ENCODE peak calls at places on chromosome 5, in six cellular contexts. W, R, K, P, M and X are unnamed samples.

GRCh38 chr5:74241751-74242140 is 398.8 kb downstream of the ENC1 start:
- DNase-seq in P (no peak), W (no peak), M (no peak), R (no peak), K (peak), X (peak)

GRCh38 chr5:142829821-142830220 is 59.6 kb downstream of the ARHGAP26 start:
- DNase-seq in W (peak), M (no peak), K (peak), P (no peak), R (no peak), X (peak)

GRCh38 chr5:179154991-179155955 is 95.1 kb downstream of the ZNF354C start:
- DNase-seq in M (no peak), R (no peak), K (no peak), P (no peak), W (no peak), X (no peak)

GRCh38 chr5:155332618-155333017 is 319.1 kb downstream of the KIF4B start:
- DNase-seq in W (no peak), K (no peak), M (no peak), R (no peak), P (no peak), X (no peak)

GRCh38 chr5:6708814-6709213 is 4.4 kb upstream of the TENT4A start:
- DNase-seq in K (no peak), M (no peak), P (no peak), W (no peak), R (no peak), X (no peak)

GRCh38 chr5:27221410-27221809 is 183.0 kb upstream of the CDH9 start:
- DNase-seq in K (no peak), R (no peak), W (no peak), M (no peak), P (no peak), X (no peak)

GRCh38 chr5:102799017-102799416 is 43.9 kb downstream of the PAM start:
- DNase-seq in K (peak), M (no peak), P (no peak), W (peak), R (no peak), X (no peak)

GRCh38 chr5:77339491-77339890 is 129.0 kb downstream of the PDE8B start:
- DNase-seq in K (no peak), M (no peak), W (no peak), R (no peak), P (no peak), X (no peak)

GRCh38 chr5:87195104-87195581 is 72.5 kb upstream of the RASA1 start:
- DNase-seq in K (peak), M (no peak), R (no peak), P (no peak), W (peak), X (peak)

GRCh38 chr5:5886812-5887486 is 464.5 kb downstream of the ICE1 start:
- DNase-seq in P (peak), K (no peak), M (peak), R (no peak), W (no peak), X (peak)

GRCh38 chr5:55600086-55600485 is 65.3 kb upstream of the PLPP1 start:
- DNase-seq in W (no peak), M (no peak), K (no peak), R (no peak), P (no peak), X (no peak)

GRCh38 chr5:140240987-140241706 is 61.8 kb downstream of the PFDN1 start:
- DNase-seq in K (peak), W (peak), R (peak), M (no peak), P (peak), X (peak)

GRCh38 chr5:126597156-126597555 is 2.1 kb upstream of the ALDH7A1 start:
- DNase-seq in K (peak), P (no peak), M (no peak), W (peak), R (no peak), X (no peak)

GRCh38 chr5:151094054-151094858 is 13.4 kb upstream of the TNIP1 start:
- DNase-seq in R (no peak), P (peak), M (peak), W (no peak), K (no peak), X (peak)

GRCh38 chr5:43616535-43616934 is 13.6 kb downstream of the NNT start:
- DNase-seq in K (peak), M (no peak), W (peak), R (no peak), P (no peak), X (no peak)

GRCh38 chr5:59275537-59276276 is 617.8 kb downstream of the PDE4D start:
- DNase-seq in K (peak), W (peak), R (no peak), M (no peak), P (peak), X (peak)

GRCh38 chr5:7823601-7824000 is 27.3 kb downstream of the CFAP90 start:
- DNase-seq in R (no peak), P (no peak), W (no peak), K (no peak), M (no peak), X (no peak)

GRCh38 chr5:54825005-54825404 is 160.4 kb downstream of the ESM1 start:
- DNase-seq in R (no peak), M (no peak), W (peak), K (no peak), P (no peak), X (no peak)

GRCh38 chr5:66958126-66958983 is 238.2 kb downstream of the CD180 start:
- DNase-seq in P (no peak), M (no peak), R (no peak), W (peak), K (peak), X (peak)

GRCh38 chr5:124474821-124475220 is 271.6 kb downstream of the ZNF608 start:
- DNase-seq in R (no peak), W (peak), P (no peak), M (no peak), K (no peak), X (no peak)

GRCh38 chr5:36239370-36240293 is 2.1 kb downstream of the NADK2 start:
- DNase-seq in M (no peak), W (no peak), P (no peak), R (no peak), K (no peak), X (no peak)

GRCh38 chr5:169609716-169610115 is 26.1 kb downstream of the SPDL1 start:
- DNase-seq in W (no peak), K (no peak), R (no peak), P (no peak), M (no peak), X (no peak)

GRCh38 chr5:148403344-148403743 is 19.6 kb downstream of the FBXO38 start:
- DNase-seq in W (no peak), M (no peak), K (no peak), R (no peak), P (no peak), X (no peak)

GRCh38 chr5:143401846-143402463 is 1.5 kb downstream of the NR3C1 start:
- DNase-seq in R (no peak), W (peak), M (no peak), P (no peak), K (no peak), X (peak)

GRCh38 chr5:119036101-119036762 is 34.7 kb upstream of the DMXL1 start:
- DNase-seq in K (peak), P (no peak), W (peak), M (no peak), R (no peak), X (peak)

GRCh38 chr5:15013654-15014463 is 142.3 kb upstream of the ANKH start:
- DNase-seq in R (no peak), M (no peak), K (peak), W (peak), P (no peak), X (peak)

GRCh38 chr5:62124266-62124665 is 181.7 kb upstream of the KIF2A start:
- DNase-seq in P (no peak), M (no peak), W (no peak), R (no peak), K (no peak), X (no peak)

GRCh38 chr5:169803077-169803981 is 166.3 kb downstream of the DOCK2 start:
- DNase-seq in M (no peak), R (no peak), W (peak), P (no peak), K (peak), X (peak)

GRCh38 chr5:135209495-135209837 is 175.4 kb upstream of the PITX1 start:
- DNase-seq in P (no peak), W (no peak), M (no peak), R (no peak), K (no peak), X (no peak)

GRCh38 chr5:39021413-39021812 is 52.8 kb downstream of the RICTOR start:
- DNase-seq in P (no peak), W (no peak), K (no peak), R (no peak), M (no peak), X (no peak)

GRCh38 chr5:91095321-91095720 is 287.8 kb downstream of the ARRDC3 start:
- DNase-seq in K (no peak), R (no peak), W (no peak), P (no peak), M (no peak), X (no peak)

GRCh38 chr5:132487841-132488555 is 2.6 kb downstream of the IRF1 start:
- DNase-seq in P (no peak), W (no peak), M (peak), R (no peak), K (no peak), X (no peak)

GRCh38 chr5:163832155-163832554 is 326.7 kb downstream of the MAT2B start:
- DNase-seq in W (no peak), K (no peak), P (no peak), M (no peak), R (no peak), X (no peak)

GRCh38 chr5:139749242-139749641 is 46.4 kb upstream of the PSD2 start:
- DNase-seq in K (no peak), R (no peak), M (no peak), P (no peak), W (no peak), X (no peak)

GRCh38 chr5:124612023-124612422 is 134.4 kb downstream of the ZNF608 start:
- DNase-seq in R (no peak), P (no peak), W (no peak), K (no peak), M (no peak), X (no peak)

GRCh38 chr5:3024976-3025375 is 273.5 kb upstream of the IRX2 start:
- DNase-seq in P (no peak), R (no peak), M (no peak), W (no peak), K (no peak), X (no peak)

GRCh38 chr5:37839441-37840035 is 303 bp downstream of the GDNF start:
- DNase-seq in K (peak), M (no peak), W (peak), P (no peak), R (no peak), X (peak)